ENCODE peak calls at places on chromosomes 16 and 17, in ten cellular contexts. U, W, L, M, E, V, G, R, O and Z are unnamed samples.

GRCh38 chr17:79993390-79994221 is 42.1 kb downstream of the TBC1D16 start:
- DNase-seq in U (peak; percentile 90), W (no peak), L (no peak), M (peak; percentile 88), E (peak; percentile 73), V (peak; percentile 78), G (no peak), R (peak; percentile 48), O (peak; percentile 92), Z (peak; percentile 78)

GRCh38 chr16:29720703-29721102 is 25.1 kb downstream of the C16orf54 start:
- DNase-seq in U (no peak), W (no peak), L (no peak), M (no peak), E (no peak), V (no peak), G (no peak), R (no peak), O (no peak), Z (no peak)

GRCh38 chr17:62653831-62654829 is 26.7 kb downstream of the MRC2 start:
- DNase-seq in U (peak; percentile 95), W (no peak), L (no peak), M (peak; percentile 74), E (peak; percentile 79), V (peak; percentile 59), G (no peak), R (no peak), O (no peak), Z (no peak)

GRCh38 chr17:6587310-6587709 is 31.0 kb upstream of the PITPNM3 start:
- DNase-seq in U (no peak), W (no peak), L (no peak), M (no peak), E (no peak), V (no peak), G (no peak), R (no peak), O (no peak), Z (no peak)

GRCh38 chr16:1972490-1972877 is 631 bp downstream of the TBL3 start:
- DNase-seq in U (peak; percentile 59), W (no peak), L (no peak), M (no peak), E (peak; percentile 39), V (no peak), G (no peak), R (no peak), O (no peak), Z (peak; percentile 51)

GRCh38 chr16:66287416-66287815 is 79.1 kb upstream of the CDH5 start:
- DNase-seq in U (no peak), W (no peak), L (no peak), M (peak; percentile 16), E (no peak), V (no peak), G (no peak), R (no peak), O (no peak), Z (no peak)

GRCh38 chr16:4599545-4599944 is 15.1 kb downstream of the UBALD1 start:
- DNase-seq in U (no peak), W (no peak), L (no peak), M (peak; percentile 46), E (no peak), V (no peak), G (no peak), R (no peak), O (no peak), Z (no peak)

GRCh38 chr16:1650131-1650530 is 27.9 kb upstream of the JPT2 start:
- DNase-seq in U (no peak), W (no peak), L (no peak), M (no peak), E (no peak), V (no peak), G (no peak), R (no peak), O (no peak), Z (no peak)

GRCh38 chr16:12020007-12020406 is 43.5 kb downstream of the SNX29 start:
- DNase-seq in U (no peak), W (no peak), L (no peak), M (no peak), E (no peak), V (no peak), G (no peak), R (no peak), O (no peak), Z (no peak)

GRCh38 chr16:25838724-25839186 is 147.0 kb downstream of the HS3ST4 start:
- DNase-seq in U (no peak), W (no peak), L (peak; percentile 5), M (peak; percentile 84), E (peak; percentile 82), V (peak; percentile 20), G (peak; percentile 16), R (no peak), O (peak; percentile 64), Z (peak; percentile 61)

GRCh38 chr16:69197573-69197972 is 10.6 kb downstream of the SNTB2 start:
- DNase-seq in U (no peak), W (no peak), L (no peak), M (no peak), E (no peak), V (no peak), G (no peak), R (no peak), O (no peak), Z (no peak)

GRCh38 chr17:50487213-50488096 is 8.8 kb downstream of the RSAD1 start:
- DNase-seq in U (peak; percentile 39), W (no peak), L (no peak), M (no peak), E (no peak), V (no peak), G (no peak), R (peak; percentile 56), O (no peak), Z (no peak)

GRCh38 chr17:32525116-32525515 is 38.3 kb downstream of the CDK5R1 start:
- DNase-seq in U (no peak), W (no peak), L (no peak), M (no peak), E (no peak), V (no peak), G (no peak), R (no peak), O (no peak), Z (no peak)

GRCh38 chr16:75244844-75245758 is 6.3 kb downstream of the BCAR1 start:
- DNase-seq in U (peak; percentile 92), W (peak; percentile 99), L (no peak), M (peak; percentile 95), E (peak; percentile 95), V (peak; percentile 65), G (no peak), R (no peak), O (no peak), Z (peak; percentile 86)

GRCh38 chr16:87822002-87822390 is 47.3 kb downstream of the SLC7A5 start:
- DNase-seq in U (no peak), W (no peak), L (no peak), M (no peak), E (peak; percentile 25), V (no peak), G (no peak), R (no peak), O (no peak), Z (no peak)

GRCh38 chr17:35735036-35735805 is 3.8 kb downstream of the RASL10B start:
- DNase-seq in U (peak; percentile 50), W (no peak), L (no peak), M (no peak), E (no peak), V (no peak), G (no peak), R (no peak), O (no peak), Z (no peak)

GRCh38 chr17:57342141-57342540 is 85.8 kb downstream of the MSI2 start:
- DNase-seq in U (no peak), W (no peak), L (no peak), M (no peak), E (no peak), V (no peak), G (no peak), R (no peak), O (no peak), Z (no peak)

GRCh38 chr16:4679854-4680636 is 13.3 kb upstream of the NUDT16L1 start:
- DNase-seq in U (peak; percentile 91), W (no peak), L (no peak), M (peak; percentile 43), E (no peak), V (peak; percentile 81), G (no peak), R (peak; percentile 83), O (no peak), Z (peak; percentile 75)

GRCh38 chr16:67459066-67459857 is 21.7 kb downstream of the ATP6V0D1 start:
- DNase-seq in U (peak; percentile 75), W (no peak), L (no peak), M (no peak), E (peak; percentile 29), V (peak; percentile 80), G (no peak), R (no peak), O (no peak), Z (peak; percentile 21)

GRCh38 chr17:20114466-20114865 is 105.3 kb downstream of the SPECC1 start:
- DNase-seq in U (no peak), W (no peak), L (no peak), M (no peak), E (no peak), V (no peak), G (no peak), R (no peak), O (no peak), Z (no peak)

GRCh38 chr16:53111078-53111776 is 56.4 kb downstream of the CHD9 start:
- DNase-seq in U (no peak), W (no peak), L (no peak), M (no peak), E (no peak), V (no peak), G (no peak), R (no peak), O (no peak), Z (no peak)

GRCh38 chr17:34519286-34519685 is 60.1 kb upstream of the TMEM132E start:
- DNase-seq in U (no peak), W (no peak), L (no peak), M (peak; percentile 94), E (peak; percentile 49), V (no peak), G (no peak), R (no peak), O (no peak), Z (peak; percentile 31)

GRCh38 chr16:77323695-77324094 is 111.1 kb downstream of the ADAMTS18 start:
- DNase-seq in U (no peak), W (no peak), L (no peak), M (no peak), E (no peak), V (no peak), G (no peak), R (no peak), O (no peak), Z (no peak)

GRCh38 chr16:1428511-1428910 is 2.4 kb upstream of the PERCC1 start:
- DNase-seq in U (peak; percentile 86), W (no peak), L (peak; percentile 93), M (peak; percentile 85), E (peak; percentile 57), V (no peak), G (no peak), R (no peak), O (no peak), Z (no peak)